ENCODE peak calls at places on chromosomes 12 and 14, in eight cellular contexts. Q, N, M, R, J, A, S and Z are unnamed samples.

GRCh38 chr14:77053046-77053841 is 24.7 kb upstream of the IRF2BPL start:
- DNase-seq in Q (peak), N (peak), M (peak), R (peak), J (peak), A (no peak), S (peak), Z (no peak)

GRCh38 chr14:23953464-23954278 is at the start of gene DHRS4:
- DNase-seq in Q (peak), N (peak), M (peak), R (peak), J (peak), A (peak), S (peak), Z (peak)

GRCh38 chr12:120709976-120710804 is at the start of gene UNC119B:
- DNase-seq in Q (peak), N (peak), M (peak), R (peak), J (peak), A (no peak), S (peak), Z (peak)

GRCh38 chr12:19239616-19240234 is 110.2 kb downstream of the PLEKHA5 start:
- DNase-seq in Q (no peak), N (no peak), M (no peak), R (no peak), J (no peak), A (no peak), S (peak), Z (no peak)

GRCh38 chr12:66467932-66468331 is 165.6 kb downstream of the HELB start:
- DNase-seq in Q (no peak), N (no peak), M (no peak), R (no peak), J (no peak), A (no peak), S (no peak), Z (no peak)

GRCh38 chr14:74947353-74948227 is 7.8 kb downstream of the PGF start:
- DNase-seq in Q (no peak), N (no peak), M (no peak), R (peak), J (no peak), A (no peak), S (peak), Z (no peak)

GRCh38 chr14:59224341-59224740 is 35.9 kb downstream of the DAAM1 start:
- DNase-seq in Q (no peak), N (no peak), M (no peak), R (no peak), J (no peak), A (no peak), S (no peak), Z (no peak)

GRCh38 chr14:89616425-89617141 is 199.6 kb upstream of the FOXN3 start:
- DNase-seq in Q (peak), N (peak), M (no peak), R (no peak), J (peak), A (no peak), S (peak), Z (peak)

GRCh38 chr14:94769413-94770250 is at the start of gene GSC:
- DNase-seq in Q (no peak), N (peak), M (no peak), R (no peak), J (no peak), A (no peak), S (peak), Z (peak)

GRCh38 chr12:79685068-79685467 is 5.7 kb downstream of the PAWR start:
- DNase-seq in Q (no peak), N (no peak), M (no peak), R (no peak), J (no peak), A (no peak), S (peak), Z (peak)

GRCh38 chr14:59788176-59788575 is 82.4 kb downstream of the RTN1 start:
- DNase-seq in Q (no peak), N (no peak), M (no peak), R (no peak), J (no peak), A (no peak), S (no peak), Z (no peak)

GRCh38 chr12:101053203-101053602 is 156.8 kb downstream of the SLC5A8 start:
- DNase-seq in Q (no peak), N (no peak), M (no peak), R (no peak), J (no peak), A (no peak), S (no peak), Z (no peak)

GRCh38 chr12:47838286-47838931 is 18.7 kb upstream of the HDAC7 start:
- DNase-seq in Q (no peak), N (peak), M (no peak), R (no peak), J (peak), A (no peak), S (peak), Z (peak)

GRCh38 chr12:25590021-25590721 is 37.1 kb upstream of the LMNTD1 start:
- DNase-seq in Q (no peak), N (peak), M (no peak), R (no peak), J (peak), A (no peak), S (no peak), Z (no peak)

GRCh38 chr14:57212919-57213318 is 55.8 kb downstream of the EXOC5 start:
- DNase-seq in Q (no peak), N (no peak), M (no peak), R (no peak), J (no peak), A (no peak), S (no peak), Z (no peak)

GRCh38 chr14:75981826-75982723 is at the start of gene TGFB3:
- DNase-seq in Q (peak), N (peak), M (peak), R (peak), J (peak), A (peak), S (peak), Z (peak)

GRCh38 chr14:88614218-88614907 is 51.5 kb downstream of the ZC3H14 start:
- DNase-seq in Q (no peak), N (no peak), M (no peak), R (no peak), J (no peak), A (peak), S (peak), Z (peak)